ENCODE peak calls at places on chromosomes 3 and 15, in seven cellular contexts. One of them, this sample, is unnamed.
A peak's percentile ranks its signal among the peaks of the same experiment; 100 is the strongest.

GRCh38 chr15:62392411-62392810 is 227.3 kb upstream of the C2CD4B start:
- DNase-seq in activated CD8-positive, alpha-beta memory T cell treated with anti-CD3 and anti-CD28 coated beads, Interleukin-2, amount 50 U/mL, for 48 hours: peak; percentile 50
- DNase-seq in choroid plexus epithelial cell: peak; percentile 38
- DNase-seq in GM03348: peak; percentile 34
- DNase-seq in nucleus accumbens: no peak
- DNase-seq in brain microvascular endothelial cell: peak; percentile 14
- DNase-seq in Caki2: peak; percentile 52
- DNase-seq in this sample: no peak

GRCh38 chr3:112639451-112640332 is 1.3 kb downstream of the CCDC80 start:
- DNase-seq in nucleus accumbens: no peak
- DNase-seq in GM03348: peak; percentile 53
- DNase-seq in activated CD8-positive, alpha-beta memory T cell treated with anti-CD3 and anti-CD28 coated beads, Interleukin-2, amount 50 U/mL, for 48 hours: no peak
- DNase-seq in choroid plexus epithelial cell: peak; percentile 34
- DNase-seq in brain microvascular endothelial cell: no peak
- DNase-seq in Caki2: no peak
- DNase-seq in this sample: no peak

GRCh38 chr15:71054286-71054952 is 60.9 kb upstream of the THSD4 start:
- DNase-seq in choroid plexus epithelial cell: peak; percentile 49
- DNase-seq in GM03348: no peak
- DNase-seq in activated CD8-positive, alpha-beta memory T cell treated with anti-CD3 and anti-CD28 coated beads, Interleukin-2, amount 50 U/mL, for 48 hours: no peak
- DNase-seq in brain microvascular endothelial cell: no peak
- DNase-seq in Caki2: no peak
- DNase-seq in nucleus accumbens: no peak
- DNase-seq in this sample: no peak

GRCh38 chr15:48682949-48683651 is 37.6 kb upstream of the FBN1 start:
- DNase-seq in activated CD8-positive, alpha-beta memory T cell treated with anti-CD3 and anti-CD28 coated beads, Interleukin-2, amount 50 U/mL, for 48 hours: no peak
- DNase-seq in nucleus accumbens: no peak
- DNase-seq in Caki2: no peak
- DNase-seq in GM03348: peak; percentile 42
- DNase-seq in choroid plexus epithelial cell: peak; percentile 85
- DNase-seq in brain microvascular endothelial cell: peak; percentile 74
- DNase-seq in this sample: no peak

GRCh38 chr3:122864498-122864897 is 69.6 kb downstream of the SLC49A4 start:
- DNase-seq in choroid plexus epithelial cell: no peak
- DNase-seq in nucleus accumbens: no peak
- DNase-seq in Caki2: no peak
- DNase-seq in brain microvascular endothelial cell: no peak
- DNase-seq in activated CD8-positive, alpha-beta memory T cell treated with anti-CD3 and anti-CD28 coated beads, Interleukin-2, amount 50 U/mL, for 48 hours: no peak
- DNase-seq in GM03348: no peak
- DNase-seq in this sample: no peak

GRCh38 chr15:34648335-34648631 is 64.8 kb upstream of the GOLGA8B start:
- DNase-seq in nucleus accumbens: no peak
- DNase-seq in activated CD8-positive, alpha-beta memory T cell treated with anti-CD3 and anti-CD28 coated beads, Interleukin-2, amount 50 U/mL, for 48 hours: no peak
- DNase-seq in brain microvascular endothelial cell: no peak
- DNase-seq in GM03348: no peak
- DNase-seq in Caki2: no peak
- DNase-seq in choroid plexus epithelial cell: no peak
- DNase-seq in this sample: no peak

GRCh38 chr3:31220431-31220830 is 312.3 kb upstream of the STT3B start:
- DNase-seq in nucleus accumbens: no peak
- DNase-seq in Caki2: no peak
- DNase-seq in choroid plexus epithelial cell: no peak
- DNase-seq in brain microvascular endothelial cell: no peak
- DNase-seq in GM03348: no peak
- DNase-seq in activated CD8-positive, alpha-beta memory T cell treated with anti-CD3 and anti-CD28 coated beads, Interleukin-2, amount 50 U/mL, for 48 hours: no peak
- DNase-seq in this sample: no peak

GRCh38 chr3:58032186-58032585 is 24.0 kb downstream of the FLNB start:
- DNase-seq in choroid plexus epithelial cell: peak; percentile 82
- DNase-seq in activated CD8-positive, alpha-beta memory T cell treated with anti-CD3 and anti-CD28 coated beads, Interleukin-2, amount 50 U/mL, for 48 hours: no peak
- DNase-seq in brain microvascular endothelial cell: no peak
- DNase-seq in GM03348: no peak
- DNase-seq in Caki2: peak; percentile 82
- DNase-seq in nucleus accumbens: no peak
- DNase-seq in this sample: no peak

GRCh38 chr3:190375250-190375649 is 12.7 kb upstream of the CLDN16 start:
- DNase-seq in Caki2: peak; percentile 43
- DNase-seq in activated CD8-positive, alpha-beta memory T cell treated with anti-CD3 and anti-CD28 coated beads, Interleukin-2, amount 50 U/mL, for 48 hours: no peak
- DNase-seq in nucleus accumbens: no peak
- DNase-seq in GM03348: no peak
- DNase-seq in choroid plexus epithelial cell: no peak
- DNase-seq in brain microvascular endothelial cell: no peak
- DNase-seq in this sample: no peak

GRCh38 chr3:193816656-193817311 is 223.8 kb downstream of the OPA1 start:
- DNase-seq in activated CD8-positive, alpha-beta memory T cell treated with anti-CD3 and anti-CD28 coated beads, Interleukin-2, amount 50 U/mL, for 48 hours: no peak
- DNase-seq in Caki2: peak; percentile 18
- DNase-seq in GM03348: peak; percentile 60
- DNase-seq in choroid plexus epithelial cell: peak; percentile 55
- DNase-seq in brain microvascular endothelial cell: no peak
- DNase-seq in nucleus accumbens: peak; percentile 33
- DNase-seq in this sample: no peak

GRCh38 chr3:171809513-171810277 is 588 bp downstream of the PLD1 start:
- DNase-seq in Caki2: peak; percentile 91
- DNase-seq in brain microvascular endothelial cell: peak; percentile 89
- DNase-seq in choroid plexus epithelial cell: peak; percentile 96
- DNase-seq in GM03348: peak; percentile 94
- DNase-seq in nucleus accumbens: peak; percentile 55
- DNase-seq in activated CD8-positive, alpha-beta memory T cell treated with anti-CD3 and anti-CD28 coated beads, Interleukin-2, amount 50 U/mL, for 48 hours: peak; percentile 72
- DNase-seq in this sample: peak; percentile 23

GRCh38 chr15:72991026-72991425 is 61.2 kb upstream of the NEO1 start:
- DNase-seq in GM03348: no peak
- DNase-seq in Caki2: no peak
- DNase-seq in brain microvascular endothelial cell: no peak
- DNase-seq in choroid plexus epithelial cell: peak; percentile 33
- DNase-seq in nucleus accumbens: no peak
- DNase-seq in activated CD8-positive, alpha-beta memory T cell treated with anti-CD3 and anti-CD28 coated beads, Interleukin-2, amount 50 U/mL, for 48 hours: no peak
- DNase-seq in this sample: no peak

GRCh38 chr3:9404680-9405079 is 7.3 kb downstream of the SETD5 start:
- DNase-seq in brain microvascular endothelial cell: no peak
- DNase-seq in activated CD8-positive, alpha-beta memory T cell treated with anti-CD3 and anti-CD28 coated beads, Interleukin-2, amount 50 U/mL, for 48 hours: no peak
- DNase-seq in nucleus accumbens: no peak
- DNase-seq in choroid plexus epithelial cell: peak; percentile 23
- DNase-seq in Caki2: no peak
- DNase-seq in GM03348: no peak
- DNase-seq in this sample: no peak

GRCh38 chr3:10238330-10238995 is 9.8 kb upstream of the TATDN2 start:
- DNase-seq in brain microvascular endothelial cell: no peak
- DNase-seq in choroid plexus epithelial cell: no peak
- DNase-seq in GM03348: no peak
- DNase-seq in activated CD8-positive, alpha-beta memory T cell treated with anti-CD3 and anti-CD28 coated beads, Interleukin-2, amount 50 U/mL, for 48 hours: peak; percentile 64
- DNase-seq in Caki2: no peak
- DNase-seq in nucleus accumbens: no peak
- DNase-seq in this sample: no peak

GRCh38 chr3:126461450-126462070 is 14.1 kb downstream of the ZXDC start:
- DNase-seq in choroid plexus epithelial cell: no peak
- DNase-seq in nucleus accumbens: no peak
- DNase-seq in Caki2: no peak
- DNase-seq in GM03348: no peak
- DNase-seq in activated CD8-positive, alpha-beta memory T cell treated with anti-CD3 and anti-CD28 coated beads, Interleukin-2, amount 50 U/mL, for 48 hours: no peak
- DNase-seq in brain microvascular endothelial cell: no peak
- DNase-seq in this sample: no peak

GRCh38 chr3:10375296-10376053 is 54.6 kb upstream of the SEC13 start:
- DNase-seq in brain microvascular endothelial cell: no peak
- DNase-seq in Caki2: no peak
- DNase-seq in nucleus accumbens: no peak
- DNase-seq in GM03348: no peak
- DNase-seq in choroid plexus epithelial cell: no peak
- DNase-seq in activated CD8-positive, alpha-beta memory T cell treated with anti-CD3 and anti-CD28 coated beads, Interleukin-2, amount 50 U/mL, for 48 hours: no peak
- DNase-seq in this sample: no peak

GRCh38 chr3:131503328-131503650 is 518 bp upstream of the MRPL3 start:
- DNase-seq in brain microvascular endothelial cell: no peak
- DNase-seq in choroid plexus epithelial cell: no peak
- DNase-seq in activated CD8-positive, alpha-beta memory T cell treated with anti-CD3 and anti-CD28 coated beads, Interleukin-2, amount 50 U/mL, for 48 hours: no peak
- DNase-seq in GM03348: peak; percentile 44
- DNase-seq in nucleus accumbens: no peak
- DNase-seq in Caki2: peak; percentile 3
- DNase-seq in this sample: no peak

GRCh38 chr15:69583627-69584026 is 131.0 kb downstream of the RPLP1 start:
- DNase-seq in GM03348: no peak
- DNase-seq in choroid plexus epithelial cell: no peak
- DNase-seq in Caki2: no peak
- DNase-seq in activated CD8-positive, alpha-beta memory T cell treated with anti-CD3 and anti-CD28 coated beads, Interleukin-2, amount 50 U/mL, for 48 hours: no peak
- DNase-seq in brain microvascular endothelial cell: no peak
- DNase-seq in nucleus accumbens: no peak
- DNase-seq in this sample: no peak

GRCh38 chr3:184299488-184300376 is 691 bp downstream of the PSMD2 start:
- DNase-seq in GM03348: peak; percentile 41
- DNase-seq in Caki2: no peak
- DNase-seq in activated CD8-positive, alpha-beta memory T cell treated with anti-CD3 and anti-CD28 coated beads, Interleukin-2, amount 50 U/mL, for 48 hours: no peak
- DNase-seq in brain microvascular endothelial cell: peak; percentile 27
- DNase-seq in choroid plexus epithelial cell: peak; percentile 64
- DNase-seq in nucleus accumbens: no peak
- DNase-seq in this sample: no peak

GRCh38 chr15:77582763-77583162 is 49.9 kb downstream of the LINGO1 start:
- DNase-seq in activated CD8-positive, alpha-beta memory T cell treated with anti-CD3 and anti-CD28 coated beads, Interleukin-2, amount 50 U/mL, for 48 hours: no peak
- DNase-seq in GM03348: no peak
- DNase-seq in nucleus accumbens: no peak
- DNase-seq in brain microvascular endothelial cell: no peak
- DNase-seq in choroid plexus epithelial cell: no peak
- DNase-seq in Caki2: no peak
- DNase-seq in this sample: no peak

GRCh38 chr15:59941612-59942011 is 62.5 kb upstream of the FOXB1 start:
- DNase-seq in GM03348: no peak
- DNase-seq in choroid plexus epithelial cell: no peak
- DNase-seq in Caki2: no peak
- DNase-seq in nucleus accumbens: no peak
- DNase-seq in brain microvascular endothelial cell: no peak
- DNase-seq in activated CD8-positive, alpha-beta memory T cell treated with anti-CD3 and anti-CD28 coated beads, Interleukin-2, amount 50 U/mL, for 48 hours: no peak
- DNase-seq in this sample: no peak

GRCh38 chr3:38210141-38210757 is 44.9 kb downstream of the OXSR1 start:
- DNase-seq in activated CD8-positive, alpha-beta memory T cell treated with anti-CD3 and anti-CD28 coated beads, Interleukin-2, amount 50 U/mL, for 48 hours: no peak
- DNase-seq in nucleus accumbens: no peak
- DNase-seq in GM03348: no peak
- DNase-seq in brain microvascular endothelial cell: no peak
- DNase-seq in choroid plexus epithelial cell: no peak
- DNase-seq in Caki2: no peak
- DNase-seq in this sample: no peak

GRCh38 chr3:107044587-107045119 is 332.6 kb upstream of the CCDC54 start:
- DNase-seq in activated CD8-positive, alpha-beta memory T cell treated with anti-CD3 and anti-CD28 coated beads, Interleukin-2, amount 50 U/mL, for 48 hours: no peak
- DNase-seq in nucleus accumbens: no peak
- DNase-seq in Caki2: no peak
- DNase-seq in brain microvascular endothelial cell: no peak
- DNase-seq in choroid plexus epithelial cell: no peak
- DNase-seq in GM03348: no peak
- DNase-seq in this sample: no peak

GRCh38 chr3:196274585-196274984 is 12.9 kb downstream of the PCYT1A start:
- DNase-seq in nucleus accumbens: no peak
- DNase-seq in brain microvascular endothelial cell: peak; percentile 47
- DNase-seq in Caki2: no peak
- DNase-seq in choroid plexus epithelial cell: peak; percentile 53
- DNase-seq in GM03348: peak; percentile 10
- DNase-seq in activated CD8-positive, alpha-beta memory T cell treated with anti-CD3 and anti-CD28 coated beads, Interleukin-2, amount 50 U/mL, for 48 hours: peak; percentile 55
- DNase-seq in this sample: no peak

GRCh38 chr15:60385620-60386552 is 11.9 kb downstream of the ANXA2 start:
- DNase-seq in GM03348: no peak
- DNase-seq in activated CD8-positive, alpha-beta memory T cell treated with anti-CD3 and anti-CD28 coated beads, Interleukin-2, amount 50 U/mL, for 48 hours: no peak
- DNase-seq in nucleus accumbens: no peak
- DNase-seq in Caki2: peak; percentile 4
- DNase-seq in brain microvascular endothelial cell: no peak
- DNase-seq in choroid plexus epithelial cell: peak; percentile 33
- DNase-seq in this sample: no peak

GRCh38 chr15:45642203-45642932 is 7.5 kb downstream of the SQOR start:
- DNase-seq in brain microvascular endothelial cell: peak; percentile 85
- DNase-seq in choroid plexus epithelial cell: peak; percentile 94
- DNase-seq in GM03348: peak; percentile 77
- DNase-seq in nucleus accumbens: no peak
- DNase-seq in activated CD8-positive, alpha-beta memory T cell treated with anti-CD3 and anti-CD28 coated beads, Interleukin-2, amount 50 U/mL, for 48 hours: no peak
- DNase-seq in Caki2: peak; percentile 52
- DNase-seq in this sample: no peak

GRCh38 chr3:76203578-76203977 is 418.2 kb upstream of the ZNF717 start:
- DNase-seq in Caki2: no peak
- DNase-seq in brain microvascular endothelial cell: no peak
- DNase-seq in choroid plexus epithelial cell: no peak
- DNase-seq in activated CD8-positive, alpha-beta memory T cell treated with anti-CD3 and anti-CD28 coated beads, Interleukin-2, amount 50 U/mL, for 48 hours: no peak
- DNase-seq in nucleus accumbens: no peak
- DNase-seq in GM03348: no peak
- DNase-seq in this sample: no peak

GRCh38 chr15:64247535-64247905 is 84.7 kb upstream of the PPIB start:
- DNase-seq in nucleus accumbens: no peak
- DNase-seq in choroid plexus epithelial cell: no peak
- DNase-seq in GM03348: no peak
- DNase-seq in activated CD8-positive, alpha-beta memory T cell treated with anti-CD3 and anti-CD28 coated beads, Interleukin-2, amount 50 U/mL, for 48 hours: no peak
- DNase-seq in brain microvascular endothelial cell: no peak
- DNase-seq in Caki2: no peak
- DNase-seq in this sample: no peak

GRCh38 chr3:129310111-129310601 is 31.5 kb downstream of the HMCES start:
- DNase-seq in brain microvascular endothelial cell: no peak
- DNase-seq in activated CD8-positive, alpha-beta memory T cell treated with anti-CD3 and anti-CD28 coated beads, Interleukin-2, amount 50 U/mL, for 48 hours: no peak
- DNase-seq in Caki2: no peak
- DNase-seq in nucleus accumbens: no peak
- DNase-seq in choroid plexus epithelial cell: no peak
- DNase-seq in GM03348: no peak
- DNase-seq in this sample: no peak

GRCh38 chr3:41688595-41689380 is 273.1 kb downstream of the ULK4 start:
- DNase-seq in nucleus accumbens: no peak
- DNase-seq in GM03348: no peak
- DNase-seq in Caki2: no peak
- DNase-seq in brain microvascular endothelial cell: no peak
- DNase-seq in activated CD8-positive, alpha-beta memory T cell treated with anti-CD3 and anti-CD28 coated beads, Interleukin-2, amount 50 U/mL, for 48 hours: no peak
- DNase-seq in choroid plexus epithelial cell: peak; percentile 87
- DNase-seq in this sample: no peak

GRCh38 chr3:66415867-66416428 is 84.9 kb downstream of the LRIG1 start:
- DNase-seq in brain microvascular endothelial cell: no peak
- DNase-seq in choroid plexus epithelial cell: no peak
- DNase-seq in Caki2: no peak
- DNase-seq in GM03348: no peak
- DNase-seq in nucleus accumbens: no peak
- DNase-seq in activated CD8-positive, alpha-beta memory T cell treated with anti-CD3 and anti-CD28 coated beads, Interleukin-2, amount 50 U/mL, for 48 hours: no peak
- DNase-seq in this sample: no peak

GRCh38 chr3:103813955-103814354 is 1379.1 kb downstream of the ZPLD1 start:
- DNase-seq in brain microvascular endothelial cell: no peak
- DNase-seq in choroid plexus epithelial cell: no peak
- DNase-seq in Caki2: no peak
- DNase-seq in nucleus accumbens: no peak
- DNase-seq in GM03348: no peak
- DNase-seq in activated CD8-positive, alpha-beta memory T cell treated with anti-CD3 and anti-CD28 coated beads, Interleukin-2, amount 50 U/mL, for 48 hours: no peak
- DNase-seq in this sample: no peak

This sample was measured in SIG-M5.